ENCODE peak calls at places on chromosomes 11 and 22, in seven cellular contexts. X is naive thymus-derived CD8-positive, alpha-beta T cell; C is SHP77 treated with DMSO at 0.1 percent for 48 hours; N is stimulated activated CD8-positive, alpha-beta memory T cell treated with anti-CD3 and anti-CD28 coated beads, Interleukin-2, amount 100 ng/mL, for 48 hours; J is WTC11; W is AG04450; D is H4. A is an unnamed sample.

GRCh38 chr22:19849800-19850481 is 4.7 kb downstream of the GNB1L start:
- DNase-seq in X (no peak), C (no peak), N (no peak), J (no peak), W (no peak), D (no peak), A (no peak)

GRCh38 chr11:62961017-62961416 is 23.8 kb downstream of the SLC22A6 start:
- DNase-seq in X (no peak), C (no peak), N (no peak), J (no peak), W (no peak), D (no peak), A (no peak)

GRCh38 chr22:46500201-46500600 is 37.2 kb downstream of the CELSR1 start:
- DNase-seq in X (no peak), C (no peak), N (no peak), J (peak), W (no peak), D (no peak), A (no peak)

GRCh38 chr22:24315367-24315781 is 44.7 kb downstream of the SPECC1L start:
- DNase-seq in X (no peak), C (no peak), N (no peak), J (no peak), W (peak), D (peak), A (no peak)

GRCh38 chr11:33869511-33870422 is 22.1 kb downstream of the LMO2 start:
- DNase-seq in X (no peak), C (no peak), N (no peak), J (peak), W (no peak), D (no peak), A (peak)

GRCh38 chr22:22886546-22886945 is 1.1 kb upstream of the IGLL5 start:
- DNase-seq in X (no peak), C (no peak), N (no peak), J (no peak), W (no peak), D (no peak), A (no peak)

GRCh38 chr11:6319879-6320410 is 356 bp downstream of the CAVIN3 start:
- DNase-seq in X (no peak), C (no peak), N (no peak), J (peak), W (peak), D (no peak), A (no peak)

GRCh38 chr22:24437820-24438328 is 10.5 kb downstream of the ADORA2A start:
- DNase-seq in X (peak), C (no peak), N (no peak), J (no peak), W (no peak), D (no peak), A (no peak)

GRCh38 chr11:88051386-88051785 is 123.9 kb downstream of the RAB38 start:
- DNase-seq in X (no peak), C (no peak), N (no peak), J (no peak), W (peak), D (peak), A (no peak)

GRCh38 chr22:23180301-23180892 is at the start of gene BCR:
- DNase-seq in X (peak), C (no peak), N (peak), J (peak), W (no peak), D (no peak), A (peak)

GRCh38 chr11:66891849-66892660 is 35.2 kb downstream of the LRFN4 start:
- DNase-seq in X (no peak), C (peak), N (peak), J (no peak), W (peak), D (peak), A (no peak)

GRCh38 chr11:69892237-69892985 is 73.2 kb upstream of the FGF3 start:
- DNase-seq in X (peak), C (peak), N (no peak), J (peak), W (no peak), D (no peak), A (no peak)

GRCh38 chr11:112555491-112556364 is 295.1 kb upstream of the PLET1 start:
- DNase-seq in X (peak), C (peak), N (peak), J (peak), W (no peak), D (peak), A (peak)

GRCh38 chr11:27100534-27100933 is 59.9 kb downstream of the BBOX1 start:
- DNase-seq in X (no peak), C (no peak), N (no peak), J (no peak), W (no peak), D (no peak), A (no peak)

GRCh38 chr11:72856065-72856464 is 41.9 kb downstream of the ATG16L2 start:
- DNase-seq in X (no peak), C (no peak), N (no peak), J (no peak), W (no peak), D (no peak), A (no peak)

GRCh38 chr11:76266701-76267100 is 60.4 kb upstream of the WNT11 start:
- DNase-seq in X (no peak), C (no peak), N (no peak), J (no peak), W (no peak), D (no peak), A (no peak)

GRCh38 chr11:70881948-70882715 is 370.2 kb downstream of the SHANK2 start:
- DNase-seq in X (no peak), C (no peak), N (no peak), J (no peak), W (no peak), D (no peak), A (no peak)

GRCh38 chr22:49971232-49972162 is 10.9 kb downstream of the PIM3 start:
- DNase-seq in X (peak), C (no peak), N (peak), J (peak), W (no peak), D (peak), A (no peak)

GRCh38 chr11:575324-575995 is 810 bp upstream of the PHRF1 start:
- DNase-seq in X (no peak), C (no peak), N (no peak), J (peak), W (no peak), D (no peak), A (peak)

GRCh38 chr11:11860103-11860979 is 18.6 kb downstream of the USP47 start:
- DNase-seq in X (no peak), C (no peak), N (no peak), J (no peak), W (no peak), D (peak), A (no peak)

GRCh38 chr11:68741536-68741935 is 9.8 kb downstream of the TESMIN start:
- DNase-seq in X (no peak), C (no peak), N (no peak), J (no peak), W (no peak), D (no peak), A (no peak)

GRCh38 chr22:33025675-33026074 is 32.5 kb downstream of the SYN3 start:
- DNase-seq in X (no peak), C (no peak), N (no peak), J (no peak), W (no peak), D (no peak), A (no peak)

GRCh38 chr11:134944986-134945385 is 532.9 kb upstream of the B3GAT1 start:
- DNase-seq in X (no peak), C (no peak), N (no peak), J (no peak), W (no peak), D (no peak), A (no peak)

GRCh38 chr11:134572741-134573675 is 161.0 kb upstream of the B3GAT1 start:
- DNase-seq in X (no peak), C (no peak), N (no peak), J (no peak), W (no peak), D (no peak), A (no peak)

GRCh38 chr11:13595166-13595565 is 73.3 kb upstream of the FAR1 start:
- DNase-seq in X (no peak), C (no peak), N (no peak), J (no peak), W (no peak), D (no peak), A (no peak)

GRCh38 chr11:133064152-133064877 is 468.0 kb downstream of the OPCML start:
- DNase-seq in X (no peak), C (peak), N (no peak), J (peak), W (peak), D (peak), A (peak)

GRCh38 chr22:41919357-41920224 is 4.7 kb upstream of the SHISA8 start:
- DNase-seq in X (peak), C (no peak), N (no peak), J (peak), W (no peak), D (no peak), A (no peak)

GRCh38 chr11:20337526-20338154 is 25.9 kb upstream of the HTATIP2 start:
- DNase-seq in X (no peak), C (peak), N (no peak), J (peak), W (no peak), D (peak), A (peak)

GRCh38 chr11:88656315-88656714 is 318.8 kb upstream of the CTSC start:
- DNase-seq in X (no peak), C (no peak), N (no peak), J (no peak), W (no peak), D (no peak), A (no peak)

GRCh38 chr11:109130910-109131309 is 291.1 kb upstream of the C11orf87 start:
- DNase-seq in X (no peak), C (no peak), N (no peak), J (no peak), W (no peak), D (no peak), A (no peak)

GRCh38 chr11:112320668-112321067 is 60.0 kb upstream of the PLET1 start:
- DNase-seq in X (no peak), C (no peak), N (no peak), J (no peak), W (peak), D (no peak), A (peak)

GRCh38 chr22:38871360-38872171 is 450 bp downstream of the CBX6 start:
- DNase-seq in X (no peak), C (no peak), N (no peak), J (no peak), W (no peak), D (no peak), A (no peak)

GRCh38 chr22:48320671-48321515 is 1506.8 kb downstream of the BRD1 start:
- DNase-seq in X (peak), C (no peak), N (no peak), J (no peak), W (no peak), D (no peak), A (peak)

GRCh38 chr11:119683783-119684182 is 45.2 kb downstream of the NECTIN1 start:
- DNase-seq in X (no peak), C (no peak), N (no peak), J (no peak), W (no peak), D (no peak), A (no peak)

GRCh38 chr11:117315285-117316196 is 515 bp downstream of the BACE1 start:
- DNase-seq in X (no peak), C (no peak), N (peak), J (no peak), W (no peak), D (no peak), A (no peak)